ENCODE peak calls at places on chromosomes 1 and 21, in seven cellular contexts. Y is GM23338, N is lower lobe of right lung, M is tibial nerve, Z is NCI-H774, D is GM12865, R is A549. K is an unnamed sample.

GRCh38 chr1:17587693-17588047 is 48.2 kb downstream of the ARHGEF10L start:
- DNase-seq in R (peak), D (no peak), Y (peak), Z (no peak), N (no peak), M (no peak), K (no peak)

GRCh38 chr1:154716012-154716411 is 108.0 kb upstream of the ADAR start:
- DNase-seq in M (no peak), Z (no peak), N (no peak), Y (no peak), R (no peak), D (no peak), K (no peak)

GRCh38 chr1:112285311-112285710 is 110.7 kb upstream of the CTTNBP2NL start:
- DNase-seq in M (no peak), Z (no peak), Y (no peak), R (no peak), N (no peak), D (no peak), K (no peak)

GRCh38 chr1:92876351-92876750 is 44.5 kb downstream of the RPL5 start:
- DNase-seq in D (no peak), N (no peak), Z (no peak), R (no peak), Y (no peak), M (no peak), K (no peak)

GRCh38 chr1:181112071-181112929 is 23.8 kb downstream of the IER5 start:
- DNase-seq in R (peak), Y (no peak), D (no peak), Z (peak), M (peak), N (peak), K (peak)

GRCh38 chr1:82329226-82329625 is 528.5 kb downstream of the ADGRL2 start:
- DNase-seq in M (no peak), D (no peak), Y (peak), R (no peak), N (no peak), Z (no peak), K (no peak)

GRCh38 chr1:32613472-32613871 is 36.9 kb downstream of the ZBTB8OS start:
- DNase-seq in M (no peak), Y (no peak), N (no peak), D (no peak), Z (no peak), R (no peak), K (no peak)

GRCh38 chr1:40310129-40310461 is 7.0 kb downstream of the COL9A2 start:
- DNase-seq in R (no peak), N (no peak), M (no peak), Z (no peak), Y (no peak), D (no peak), K (no peak)

GRCh38 chr1:151619489-151620093 is 7.7 kb downstream of the SNX27 start:
- DNase-seq in Z (no peak), D (no peak), M (no peak), N (no peak), Y (no peak), R (peak), K (no peak)

GRCh38 chr1:152886758-152887409 is 8.8 kb downstream of the SMCP start:
- DNase-seq in D (no peak), Y (no peak), M (no peak), R (no peak), N (no peak), Z (no peak), K (no peak)

GRCh38 chr1:32208463-32208862 is 426 bp upstream of the DCDC2B start:
- DNase-seq in R (no peak), M (no peak), Y (no peak), Z (no peak), D (no peak), N (no peak), K (no peak)

GRCh38 chr1:41632788-41633575 is 148.5 kb upstream of the EDN2 start:
- DNase-seq in R (no peak), D (no peak), N (no peak), M (no peak), Z (no peak), Y (no peak), K (no peak)

GRCh38 chr1:182671779-182672486 is 12.5 kb downstream of the RGS8 start:
- DNase-seq in D (no peak), Z (peak), N (no peak), M (no peak), R (no peak), Y (no peak), K (no peak)

GRCh38 chr1:246169486-246169885 is 337.6 kb downstream of the SMYD3 start:
- DNase-seq in Z (no peak), R (no peak), N (no peak), Y (no peak), M (no peak), D (no peak), K (no peak)

GRCh38 chr1:37325010-37325409 is 149.4 kb upstream of the ZC3H12A start:
- DNase-seq in Y (no peak), Z (peak), R (no peak), M (no peak), D (no peak), N (no peak), K (no peak)

GRCh38 chr1:143611159-143611558 is 360.6 kb downstream of the FAM72C start:
- DNase-seq in Z (no peak), Y (peak), D (no peak), N (no peak), R (peak), M (no peak), K (no peak)

GRCh38 chr1:234549447-234550021 is 60.4 kb downstream of the IRF2BP2 start:
- DNase-seq in R (no peak), Y (no peak), M (no peak), D (no peak), N (no peak), Z (no peak), K (no peak)

GRCh38 chr1:171270806-171271205 is 22.5 kb downstream of the FMO1 start:
- DNase-seq in M (no peak), Z (no peak), N (no peak), R (no peak), D (no peak), Y (no peak), K (no peak)

GRCh38 chr1:117654485-117655219 is 48.8 kb downstream of the TENT5C start:
- DNase-seq in Y (no peak), D (peak), R (no peak), N (no peak), M (no peak), Z (no peak), K (no peak)

GRCh38 chr21:36145259-36145658 is 10.4 kb downstream of the CBR3 start:
- DNase-seq in Z (no peak), Y (no peak), D (no peak), R (no peak), M (no peak), N (no peak), K (no peak)

GRCh38 chr1:16351994-16352841 is at the start of gene FBXO42:
- DNase-seq in Z (peak), Y (peak), M (peak), R (peak), D (peak), N (peak), K (peak)

GRCh38 chr1:212284744-212285684 is at the start of gene PPP2R5A:
- DNase-seq in Y (peak), Z (peak), R (peak), N (peak), D (peak), M (peak), K (peak)

GRCh38 chr21:46454634-46455390 is 3.9 kb upstream of the DIP2A start:
- DNase-seq in M (no peak), R (no peak), Z (no peak), D (no peak), N (no peak), Y (no peak), K (no peak)

GRCh38 chr1:205775717-205776056 is 405 bp upstream of the RAB29 start:
- DNase-seq in Y (no peak), N (no peak), D (no peak), Z (no peak), M (no peak), R (peak), K (no peak)

GRCh38 chr1:210876275-210876674 is 257.7 kb downstream of the KCNH1 start:
- DNase-seq in Y (no peak), D (no peak), M (no peak), N (no peak), Z (no peak), R (no peak), K (no peak)

GRCh38 chr1:167447521-167448136 is 70.7 kb downstream of the CD247 start:
- DNase-seq in R (peak), M (no peak), Y (peak), Z (no peak), N (peak), D (peak), K (no peak)

GRCh38 chr1:94551449-94551848 is 9.9 kb upstream of the F3 start:
- DNase-seq in R (no peak), D (no peak), M (no peak), Y (no peak), N (no peak), Z (no peak), K (no peak)

GRCh38 chr1:117611894-117612481 is 6.1 kb downstream of the TENT5C start:
- DNase-seq in R (no peak), Y (no peak), D (no peak), N (no peak), Z (no peak), M (no peak), K (no peak)

GRCh38 chr1:176957603-176958002 is 206.9 kb downstream of the ASTN1 start:
- DNase-seq in N (no peak), Z (no peak), D (no peak), R (no peak), Y (no peak), M (no peak), K (no peak)